ENCODE peak calls at places on chromosomes 6 and 20, in eight cellular contexts. P is NCI-H1092 treated with DMSO at 0.1 percent for 48 hours; Q is stimulated activated CD4-positive, alpha-beta T cell treated with anti-CD3 and anti-CD28 coated beads, Interleukin-4, amount 100 ng/mL, for 24 hours; X is fibroblast of lung; E is LNCaP clone FGC; S is GM23338; I is left ventricle myocardium superior; R is HuH-7.5. C is an unnamed sample.

GRCh38 chr20:52494244-52494643 is 302.7 kb upstream of the ZFP64 start:
- DNase-seq in P (no peak), Q (peak), X (peak), E (no peak), S (no peak), I (no peak), R (no peak), C (no peak)

GRCh38 chr6:87847830-87848210 is 145.8 kb upstream of the AKIRIN2 start:
- DNase-seq in P (no peak), Q (no peak), X (no peak), E (no peak), S (no peak), I (no peak), R (no peak), C (no peak)

GRCh38 chr20:58102744-58103516 is 125.5 kb downstream of the ANKRD60 start:
- DNase-seq in P (no peak), Q (peak), X (no peak), E (no peak), S (no peak), I (no peak), R (no peak), C (peak)

GRCh38 chr20:63539441-63540370 is 2.5 kb upstream of the PTK6 start:
- DNase-seq in P (no peak), Q (no peak), X (no peak), E (no peak), S (no peak), I (no peak), R (no peak), C (no peak)

GRCh38 chr6:43776799-43777776 is 7.1 kb downstream of the VEGFA start:
- DNase-seq in P (no peak), Q (no peak), X (no peak), E (no peak), S (no peak), I (peak), R (no peak), C (no peak)

GRCh38 chr6:16146527-16146955 is 17.7 kb downstream of the MYLIP start:
- DNase-seq in P (peak), Q (no peak), X (peak), E (peak), S (no peak), I (no peak), R (no peak), C (no peak)

GRCh38 chr6:113695506-113695905 is 161.6 kb upstream of the MARCKS start:
- DNase-seq in P (no peak), Q (no peak), X (peak), E (no peak), S (no peak), I (no peak), R (no peak), C (no peak)

GRCh38 chr6:51959744-51960383 is 127.5 kb downstream of the PKHD1 start:
- DNase-seq in P (peak), Q (peak), X (peak), E (peak), S (peak), I (peak), R (peak), C (peak)

GRCh38 chr20:56987992-56988391 is 278.4 kb downstream of the BMP7 start:
- DNase-seq in P (no peak), Q (no peak), X (no peak), E (no peak), S (no peak), I (no peak), R (no peak), C (no peak)

GRCh38 chr6:744954-745353 is 52.0 kb upstream of the EXOC2 start:
- DNase-seq in P (no peak), Q (no peak), X (no peak), E (no peak), S (no peak), I (no peak), R (no peak), C (no peak)